ENCODE peak calls at places on chromosome 15, in six cellular contexts. W is endodermal cell; X is PC-9; G is naive thymus-derived CD4-positive, alpha-beta T cell; L is fibroblast of lung; S is uterus. J is an unnamed sample.

GRCh38 chr15:88028024-88028423 is 228.5 kb downstream of the NTRK3 start:
- DNase-seq in W (peak), X (no peak), G (no peak), L (no peak), S (no peak), J (no peak)

GRCh38 chr15:73832657-73833056 is 40.7 kb upstream of the TBC1D21 start:
- DNase-seq in W (peak), X (no peak), G (no peak), L (no peak), S (no peak), J (no peak)

GRCh38 chr15:97995881-97996603 is 35.5 kb downstream of the ARRDC4 start:
- DNase-seq in W (peak), X (peak), G (no peak), L (peak), S (peak), J (no peak)

GRCh38 chr15:52143862-52144261 is 31.3 kb upstream of the BCL2L10 start:
- DNase-seq in W (peak), X (no peak), G (no peak), L (peak), S (no peak), J (no peak)

GRCh38 chr15:60590935-60591490 is 112.1 kb upstream of the ICE2 start:
- DNase-seq in W (peak), X (no peak), G (peak), L (peak), S (peak), J (peak)

GRCh38 chr15:36428102-36428845 is 151.2 kb upstream of the CDIN1 start:
- DNase-seq in W (peak), X (peak), G (no peak), L (peak), S (no peak), J (no peak)

GRCh38 chr15:26051771-26052685 is 188.9 kb upstream of the ATP10A start:
- DNase-seq in W (no peak), X (no peak), G (no peak), L (peak), S (peak), J (peak)

GRCh38 chr15:40266828-40267304 is 16.0 kb downstream of the ANKRD63 start:
- DNase-seq in W (no peak), X (peak), G (no peak), L (peak), S (peak), J (peak)

GRCh38 chr15:75943713-75944215 is 40.1 kb downstream of the FBXO22 start:
- DNase-seq in W (peak), X (no peak), G (no peak), L (no peak), S (no peak), J (no peak)

GRCh38 chr15:93619597-93619996 is 530.6 kb upstream of the RGMA start:
- DNase-seq in W (no peak), X (no peak), G (no peak), L (no peak), S (no peak), J (no peak)

GRCh38 chr15:77866596-77867125 is 210.8 kb downstream of the TBC1D2B start:
- DNase-seq in W (peak), X (no peak), G (no peak), L (no peak), S (no peak), J (peak)

GRCh38 chr15:80309769-80310384 is 57.9 kb upstream of the CTXND1 start:
- DNase-seq in W (peak), X (no peak), G (no peak), L (peak), S (no peak), J (no peak)

GRCh38 chr15:66803182-66803729 is 101.2 kb downstream of the SMAD6 start:
- DNase-seq in W (peak), X (peak), G (no peak), L (peak), S (peak), J (peak)

GRCh38 chr15:29103825-29104565 is 165.6 kb downstream of the NSMCE3 start:
- DNase-seq in W (peak), X (no peak), G (peak), L (peak), S (no peak), J (no peak)

GRCh38 chr15:101381671-101382212 is 86.7 kb upstream of the SNRPA1 start:
- DNase-seq in W (no peak), X (no peak), G (no peak), L (no peak), S (no peak), J (peak)

DNA sequence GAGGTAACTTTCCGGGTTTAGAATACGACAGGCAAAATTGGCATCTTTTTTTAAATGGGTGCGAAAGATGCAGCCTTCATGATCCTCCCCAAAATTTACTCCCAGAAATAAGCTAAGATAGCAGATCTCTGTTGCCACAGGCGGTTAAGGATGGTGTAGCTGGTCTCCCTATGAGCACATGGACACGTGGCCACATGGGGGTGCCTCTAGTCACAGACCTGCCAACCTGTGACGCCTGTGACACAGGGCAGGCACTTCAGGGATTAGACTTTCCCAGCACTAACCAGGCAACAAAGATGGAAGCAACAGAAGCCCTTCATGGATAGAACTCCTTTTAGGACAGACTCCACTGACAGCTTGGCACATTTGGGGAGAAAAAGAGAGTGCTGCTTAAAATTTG is 320.3 kb downstream of the THSD4 start:
- DNase-seq in W (no peak), X (no peak), G (no peak), L (no peak), S (no peak), J (no peak)
- H3K27ac ChIP-seq in W (no peak), X (no peak), G (no peak), L (no peak), S (no peak), J (peak)

DNA sequence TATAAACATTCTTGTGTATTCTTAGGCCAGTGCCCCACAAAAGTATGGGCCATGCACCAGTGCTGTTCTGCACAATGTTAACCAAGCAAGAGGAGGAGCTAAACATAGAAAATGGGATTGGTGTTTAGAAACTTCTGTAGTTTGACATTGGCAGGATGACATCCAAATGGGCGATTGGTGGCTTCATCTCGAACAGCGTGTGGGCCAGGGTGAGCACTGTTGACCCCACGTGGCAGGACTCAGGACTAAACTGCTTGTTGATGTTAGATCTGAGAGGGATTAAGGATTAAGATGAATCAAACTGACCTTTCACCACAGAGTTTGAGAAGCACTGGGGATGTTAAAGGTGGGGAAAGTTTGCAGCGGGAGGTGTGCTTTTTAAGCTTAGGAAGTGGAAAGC is 31.9 kb downstream of the ZNF710 start:
- DNase-seq in W (peak), X (no peak), G (no peak), L (no peak), S (no peak), J (peak)
- H3K27ac ChIP-seq in W (no peak), X (peak), G (no peak), L (no peak), S (no peak), J (no peak)

GRCh38 chr15:57427367-57427821 is 51.1 kb downstream of the CGNL1 start:
- DNase-seq in W (peak), X (no peak), G (no peak), L (peak), S (no peak), J (no peak)

GRCh38 chr15:57429098-57429497 is 52.8 kb downstream of the CGNL1 start:
- DNase-seq in W (no peak), X (no peak), G (no peak), L (no peak), S (no peak), J (no peak)

GRCh38 chr15:57436961-57437360 is 60.7 kb downstream of the CGNL1 start:
- DNase-seq in W (no peak), X (no peak), G (no peak), L (no peak), S (no peak), J (no peak)

GRCh38 chr15:57436166-57436565 is 59.9 kb downstream of the CGNL1 start:
- DNase-seq in W (no peak), X (no peak), G (no peak), L (no peak), S (no peak), J (no peak)

DNA sequence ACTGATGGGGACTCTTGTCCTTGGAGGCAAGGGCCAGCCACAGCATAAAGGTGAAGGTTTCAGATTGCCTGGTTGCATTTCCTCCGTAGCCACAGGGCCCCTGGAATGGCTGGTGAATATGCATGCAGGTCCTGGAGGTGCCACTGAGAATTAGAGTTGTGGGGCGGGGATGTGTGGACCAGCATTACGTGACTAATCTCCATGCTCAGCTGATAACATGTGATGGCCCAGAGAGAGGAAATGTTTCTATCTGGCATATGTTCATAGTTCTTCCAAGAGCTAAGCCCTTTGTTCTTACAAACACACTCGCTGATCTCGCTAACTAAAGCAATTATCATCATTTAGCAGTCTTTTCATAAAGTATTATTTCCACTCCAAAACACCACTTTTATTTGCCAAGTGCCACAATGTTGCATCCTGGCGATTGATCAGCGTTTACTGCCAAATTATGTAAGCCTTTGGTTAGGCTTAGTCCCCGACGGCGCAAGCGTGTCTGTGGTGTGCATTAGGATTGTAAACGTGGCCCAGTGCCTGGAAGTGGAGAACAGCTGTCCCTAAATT is 55.9 kb downstream of the CGNL1 start:
- DNase-seq in W (peak), X (no peak), G (no peak), L (peak), S (no peak), J (no peak)
- H3K27ac ChIP-seq in W (no peak), X (no peak), G (no peak), L (no peak), S (no peak), J (no peak)

DNA sequence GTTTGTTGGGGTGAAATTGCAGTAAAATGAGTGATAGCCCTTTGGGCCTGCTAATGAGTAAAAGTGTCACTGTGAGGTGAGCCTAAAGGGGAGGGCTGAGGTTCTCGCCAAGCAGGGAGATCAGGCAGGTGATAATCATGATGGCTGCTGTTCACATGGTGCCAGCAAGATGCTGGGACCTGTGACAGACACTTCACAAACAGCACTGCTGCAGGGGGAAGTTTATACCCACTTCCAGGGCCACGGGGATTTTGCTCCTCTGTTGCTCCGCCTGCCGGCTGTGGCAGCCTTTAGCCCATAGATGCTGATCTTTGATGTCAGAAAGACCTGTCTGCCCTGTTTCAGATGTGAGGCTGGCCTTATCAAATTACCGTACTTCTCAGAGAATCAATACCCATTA is 96.7 kb downstream of the SV2B start:
- DNase-seq in W (no peak), X (no peak), G (no peak), L (no peak), S (no peak), J (no peak)
- H3K27ac ChIP-seq in W (no peak), X (no peak), G (no peak), L (no peak), S (no peak), J (no peak)

J was measured in tibial artery.